ENCODE peak calls at places on chromosomes 7 and 10, in seven cellular contexts. One of them, this sample, is unnamed.

GRCh38 chr10:117334075-117334474 is 41.2 kb downstream of the PDZD8 start:
- DNase-seq in aorta: no peak
- DNase-seq in endothelial cell: no peak
- DNase-seq in stimulated activated CD4-positive, alpha-beta T cell treated with anti-CD3 and anti-CD28 coated beads, Interleukin-1b, Interleukin-23, amount 100 ng/mL, for 1 hour: no peak
- DNase-seq in trophoblast cell: no peak
- DNase-seq in stimulated activated CD8-positive, alpha-beta memory T cell treated with anti-CD3 and anti-CD28 coated beads, Interleukin-7, amount 100 ng/mL, for 24 hours: no peak
- DNase-seq in naive thymus-derived CD8-positive, alpha-beta T cell: no peak
- DNase-seq in this sample: no peak

GRCh38 chr7:16060492-16060891 is 360.8 kb downstream of the CRPPA start:
- DNase-seq in aorta: no peak
- DNase-seq in endothelial cell: no peak
- DNase-seq in stimulated activated CD4-positive, alpha-beta T cell treated with anti-CD3 and anti-CD28 coated beads, Interleukin-1b, Interleukin-23, amount 100 ng/mL, for 1 hour: no peak
- DNase-seq in trophoblast cell: no peak
- DNase-seq in stimulated activated CD8-positive, alpha-beta memory T cell treated with anti-CD3 and anti-CD28 coated beads, Interleukin-7, amount 100 ng/mL, for 24 hours: no peak
- DNase-seq in naive thymus-derived CD8-positive, alpha-beta T cell: no peak
- DNase-seq in this sample: no peak

GRCh38 chr10:3806603-3807002 is 21.6 kb upstream of the KLF6 start:
- DNase-seq in aorta: no peak
- DNase-seq in endothelial cell: no peak
- DNase-seq in stimulated activated CD4-positive, alpha-beta T cell treated with anti-CD3 and anti-CD28 coated beads, Interleukin-1b, Interleukin-23, amount 100 ng/mL, for 1 hour: no peak
- DNase-seq in trophoblast cell: peak
- DNase-seq in stimulated activated CD8-positive, alpha-beta memory T cell treated with anti-CD3 and anti-CD28 coated beads, Interleukin-7, amount 100 ng/mL, for 24 hours: no peak
- DNase-seq in naive thymus-derived CD8-positive, alpha-beta T cell: no peak
- DNase-seq in this sample: no peak

GRCh38 chr7:1264345-1265280 is 31.9 kb downstream of the UNCX start:
- DNase-seq in aorta: peak
- DNase-seq in endothelial cell: no peak
- DNase-seq in stimulated activated CD4-positive, alpha-beta T cell treated with anti-CD3 and anti-CD28 coated beads, Interleukin-1b, Interleukin-23, amount 100 ng/mL, for 1 hour: no peak
- DNase-seq in trophoblast cell: no peak
- DNase-seq in stimulated activated CD8-positive, alpha-beta memory T cell treated with anti-CD3 and anti-CD28 coated beads, Interleukin-7, amount 100 ng/mL, for 24 hours: no peak
- DNase-seq in naive thymus-derived CD8-positive, alpha-beta T cell: no peak
- DNase-seq in this sample: no peak

GRCh38 chr7:123682690-123683089 is 27.0 kb downstream of the LMOD2 start:
- DNase-seq in aorta: no peak
- DNase-seq in endothelial cell: peak
- DNase-seq in stimulated activated CD4-positive, alpha-beta T cell treated with anti-CD3 and anti-CD28 coated beads, Interleukin-1b, Interleukin-23, amount 100 ng/mL, for 1 hour: no peak
- DNase-seq in trophoblast cell: peak
- DNase-seq in stimulated activated CD8-positive, alpha-beta memory T cell treated with anti-CD3 and anti-CD28 coated beads, Interleukin-7, amount 100 ng/mL, for 24 hours: no peak
- DNase-seq in naive thymus-derived CD8-positive, alpha-beta T cell: peak
- DNase-seq in this sample: no peak

GRCh38 chr7:24857623-24858022 is 100.4 kb upstream of the GSDME start:
- DNase-seq in aorta: no peak
- DNase-seq in endothelial cell: no peak
- DNase-seq in stimulated activated CD4-positive, alpha-beta T cell treated with anti-CD3 and anti-CD28 coated beads, Interleukin-1b, Interleukin-23, amount 100 ng/mL, for 1 hour: no peak
- DNase-seq in trophoblast cell: no peak
- DNase-seq in stimulated activated CD8-positive, alpha-beta memory T cell treated with anti-CD3 and anti-CD28 coated beads, Interleukin-7, amount 100 ng/mL, for 24 hours: no peak
- DNase-seq in naive thymus-derived CD8-positive, alpha-beta T cell: no peak
- DNase-seq in this sample: no peak

GRCh38 chr10:34655286-34656170 is 159.6 kb downstream of the PARD3 start:
- DNase-seq in aorta: no peak
- DNase-seq in endothelial cell: peak
- DNase-seq in stimulated activated CD4-positive, alpha-beta T cell treated with anti-CD3 and anti-CD28 coated beads, Interleukin-1b, Interleukin-23, amount 100 ng/mL, for 1 hour: no peak
- DNase-seq in trophoblast cell: peak
- DNase-seq in stimulated activated CD8-positive, alpha-beta memory T cell treated with anti-CD3 and anti-CD28 coated beads, Interleukin-7, amount 100 ng/mL, for 24 hours: no peak
- DNase-seq in naive thymus-derived CD8-positive, alpha-beta T cell: peak
- DNase-seq in this sample: no peak

GRCh38 chr7:4951903-4952636 is 6.9 kb downstream of the MMD2 start:
- DNase-seq in aorta: no peak
- DNase-seq in endothelial cell: peak
- DNase-seq in stimulated activated CD4-positive, alpha-beta T cell treated with anti-CD3 and anti-CD28 coated beads, Interleukin-1b, Interleukin-23, amount 100 ng/mL, for 1 hour: no peak
- DNase-seq in trophoblast cell: peak
- DNase-seq in stimulated activated CD8-positive, alpha-beta memory T cell treated with anti-CD3 and anti-CD28 coated beads, Interleukin-7, amount 100 ng/mL, for 24 hours: no peak
- DNase-seq in naive thymus-derived CD8-positive, alpha-beta T cell: no peak
- DNase-seq in this sample: no peak

GRCh38 chr7:42226354-42226941 is 10.6 kb downstream of the GLI3 start:
- DNase-seq in aorta: no peak
- DNase-seq in endothelial cell: no peak
- DNase-seq in stimulated activated CD4-positive, alpha-beta T cell treated with anti-CD3 and anti-CD28 coated beads, Interleukin-1b, Interleukin-23, amount 100 ng/mL, for 1 hour: no peak
- DNase-seq in trophoblast cell: no peak
- DNase-seq in stimulated activated CD8-positive, alpha-beta memory T cell treated with anti-CD3 and anti-CD28 coated beads, Interleukin-7, amount 100 ng/mL, for 24 hours: no peak
- DNase-seq in naive thymus-derived CD8-positive, alpha-beta T cell: no peak
- DNase-seq in this sample: no peak

GRCh38 chr10:31129261-31129660 is 97.6 kb upstream of the ZNF438 start:
- DNase-seq in aorta: peak
- DNase-seq in endothelial cell: no peak
- DNase-seq in stimulated activated CD4-positive, alpha-beta T cell treated with anti-CD3 and anti-CD28 coated beads, Interleukin-1b, Interleukin-23, amount 100 ng/mL, for 1 hour: no peak
- DNase-seq in trophoblast cell: no peak
- DNase-seq in stimulated activated CD8-positive, alpha-beta memory T cell treated with anti-CD3 and anti-CD28 coated beads, Interleukin-7, amount 100 ng/mL, for 24 hours: no peak
- DNase-seq in naive thymus-derived CD8-positive, alpha-beta T cell: no peak
- DNase-seq in this sample: peak

GRCh38 chr10:114437456-114438292 is 33.4 kb upstream of the AFAP1L2 start:
- DNase-seq in aorta: no peak
- DNase-seq in endothelial cell: no peak
- DNase-seq in stimulated activated CD4-positive, alpha-beta T cell treated with anti-CD3 and anti-CD28 coated beads, Interleukin-1b, Interleukin-23, amount 100 ng/mL, for 1 hour: no peak
- DNase-seq in trophoblast cell: peak
- DNase-seq in stimulated activated CD8-positive, alpha-beta memory T cell treated with anti-CD3 and anti-CD28 coated beads, Interleukin-7, amount 100 ng/mL, for 24 hours: no peak
- DNase-seq in naive thymus-derived CD8-positive, alpha-beta T cell: no peak
- DNase-seq in this sample: no peak

GRCh38 chr10:51204076-51204475 is 129.8 kb downstream of the PRKG1 start:
- DNase-seq in aorta: no peak
- DNase-seq in endothelial cell: no peak
- DNase-seq in stimulated activated CD4-positive, alpha-beta T cell treated with anti-CD3 and anti-CD28 coated beads, Interleukin-1b, Interleukin-23, amount 100 ng/mL, for 1 hour: no peak
- DNase-seq in trophoblast cell: no peak
- DNase-seq in stimulated activated CD8-positive, alpha-beta memory T cell treated with anti-CD3 and anti-CD28 coated beads, Interleukin-7, amount 100 ng/mL, for 24 hours: no peak
- DNase-seq in naive thymus-derived CD8-positive, alpha-beta T cell: no peak
- DNase-seq in this sample: no peak

GRCh38 chr7:118352854-118353453 is 128.4 kb downstream of the ANKRD7 start:
- DNase-seq in aorta: no peak
- DNase-seq in endothelial cell: no peak
- DNase-seq in stimulated activated CD4-positive, alpha-beta T cell treated with anti-CD3 and anti-CD28 coated beads, Interleukin-1b, Interleukin-23, amount 100 ng/mL, for 1 hour: no peak
- DNase-seq in trophoblast cell: peak
- DNase-seq in stimulated activated CD8-positive, alpha-beta memory T cell treated with anti-CD3 and anti-CD28 coated beads, Interleukin-7, amount 100 ng/mL, for 24 hours: no peak
- DNase-seq in naive thymus-derived CD8-positive, alpha-beta T cell: no peak
- DNase-seq in this sample: no peak

GRCh38 chr7:47816647-47817046 is 131.6 kb downstream of the PKD1L1 start:
- DNase-seq in aorta: peak
- DNase-seq in endothelial cell: no peak
- DNase-seq in stimulated activated CD4-positive, alpha-beta T cell treated with anti-CD3 and anti-CD28 coated beads, Interleukin-1b, Interleukin-23, amount 100 ng/mL, for 1 hour: no peak
- DNase-seq in trophoblast cell: peak
- DNase-seq in stimulated activated CD8-positive, alpha-beta memory T cell treated with anti-CD3 and anti-CD28 coated beads, Interleukin-7, amount 100 ng/mL, for 24 hours: no peak
- DNase-seq in naive thymus-derived CD8-positive, alpha-beta T cell: no peak
- DNase-seq in this sample: no peak

GRCh38 chr7:26659121-26659520 is 205.3 kb downstream of the SKAP2 start:
- DNase-seq in aorta: no peak
- DNase-seq in endothelial cell: no peak
- DNase-seq in stimulated activated CD4-positive, alpha-beta T cell treated with anti-CD3 and anti-CD28 coated beads, Interleukin-1b, Interleukin-23, amount 100 ng/mL, for 1 hour: no peak
- DNase-seq in trophoblast cell: no peak
- DNase-seq in stimulated activated CD8-positive, alpha-beta memory T cell treated with anti-CD3 and anti-CD28 coated beads, Interleukin-7, amount 100 ng/mL, for 24 hours: no peak
- DNase-seq in naive thymus-derived CD8-positive, alpha-beta T cell: no peak
- DNase-seq in this sample: no peak

GRCh38 chr7:21568762-21569161 is 25.9 kb downstream of the DNAH11 start:
- DNase-seq in aorta: no peak
- DNase-seq in endothelial cell: no peak
- DNase-seq in stimulated activated CD4-positive, alpha-beta T cell treated with anti-CD3 and anti-CD28 coated beads, Interleukin-1b, Interleukin-23, amount 100 ng/mL, for 1 hour: no peak
- DNase-seq in trophoblast cell: no peak
- DNase-seq in stimulated activated CD8-positive, alpha-beta memory T cell treated with anti-CD3 and anti-CD28 coated beads, Interleukin-7, amount 100 ng/mL, for 24 hours: no peak
- DNase-seq in naive thymus-derived CD8-positive, alpha-beta T cell: no peak
- DNase-seq in this sample: no peak

GRCh38 chr10:114486938-114487814 is 82.9 kb upstream of the AFAP1L2 start:
- DNase-seq in aorta: no peak
- DNase-seq in endothelial cell: no peak
- DNase-seq in stimulated activated CD4-positive, alpha-beta T cell treated with anti-CD3 and anti-CD28 coated beads, Interleukin-1b, Interleukin-23, amount 100 ng/mL, for 1 hour: no peak
- DNase-seq in trophoblast cell: peak
- DNase-seq in stimulated activated CD8-positive, alpha-beta memory T cell treated with anti-CD3 and anti-CD28 coated beads, Interleukin-7, amount 100 ng/mL, for 24 hours: no peak
- DNase-seq in naive thymus-derived CD8-positive, alpha-beta T cell: no peak
- DNase-seq in this sample: no peak

GRCh38 chr7:30894009-30894408 is 17.6 kb upstream of the AQP1 start:
- DNase-seq in aorta: no peak
- DNase-seq in endothelial cell: no peak
- DNase-seq in stimulated activated CD4-positive, alpha-beta T cell treated with anti-CD3 and anti-CD28 coated beads, Interleukin-1b, Interleukin-23, amount 100 ng/mL, for 1 hour: no peak
- DNase-seq in trophoblast cell: no peak
- DNase-seq in stimulated activated CD8-positive, alpha-beta memory T cell treated with anti-CD3 and anti-CD28 coated beads, Interleukin-7, amount 100 ng/mL, for 24 hours: no peak
- DNase-seq in naive thymus-derived CD8-positive, alpha-beta T cell: no peak
- DNase-seq in this sample: no peak

GRCh38 chr7:29193316-29194205 is 1.0 kb upstream of the CHN2 start:
- DNase-seq in aorta: no peak
- DNase-seq in endothelial cell: no peak
- DNase-seq in stimulated activated CD4-positive, alpha-beta T cell treated with anti-CD3 and anti-CD28 coated beads, Interleukin-1b, Interleukin-23, amount 100 ng/mL, for 1 hour: no peak
- DNase-seq in trophoblast cell: peak
- DNase-seq in stimulated activated CD8-positive, alpha-beta memory T cell treated with anti-CD3 and anti-CD28 coated beads, Interleukin-7, amount 100 ng/mL, for 24 hours: no peak
- DNase-seq in naive thymus-derived CD8-positive, alpha-beta T cell: no peak
- DNase-seq in this sample: no peak

GRCh38 chr7:94135180-94135579 is 131.0 kb upstream of the BET1 start:
- DNase-seq in aorta: no peak
- DNase-seq in endothelial cell: no peak
- DNase-seq in stimulated activated CD4-positive, alpha-beta T cell treated with anti-CD3 and anti-CD28 coated beads, Interleukin-1b, Interleukin-23, amount 100 ng/mL, for 1 hour: no peak
- DNase-seq in trophoblast cell: no peak
- DNase-seq in stimulated activated CD8-positive, alpha-beta memory T cell treated with anti-CD3 and anti-CD28 coated beads, Interleukin-7, amount 100 ng/mL, for 24 hours: no peak
- DNase-seq in naive thymus-derived CD8-positive, alpha-beta T cell: no peak
- DNase-seq in this sample: no peak

GRCh38 chr10:127922206-127922605 is 15.3 kb downstream of the PTPRE start:
- DNase-seq in aorta: no peak
- DNase-seq in endothelial cell: no peak
- DNase-seq in stimulated activated CD4-positive, alpha-beta T cell treated with anti-CD3 and anti-CD28 coated beads, Interleukin-1b, Interleukin-23, amount 100 ng/mL, for 1 hour: no peak
- DNase-seq in trophoblast cell: no peak
- DNase-seq in stimulated activated CD8-positive, alpha-beta memory T cell treated with anti-CD3 and anti-CD28 coated beads, Interleukin-7, amount 100 ng/mL, for 24 hours: no peak
- DNase-seq in naive thymus-derived CD8-positive, alpha-beta T cell: no peak
- DNase-seq in this sample: no peak

GRCh38 chr7:129771928-129772479 is 160.5 kb downstream of the NRF1 start:
- DNase-seq in aorta: no peak
- DNase-seq in endothelial cell: no peak
- DNase-seq in stimulated activated CD4-positive, alpha-beta T cell treated with anti-CD3 and anti-CD28 coated beads, Interleukin-1b, Interleukin-23, amount 100 ng/mL, for 1 hour: no peak
- DNase-seq in trophoblast cell: no peak
- DNase-seq in stimulated activated CD8-positive, alpha-beta memory T cell treated with anti-CD3 and anti-CD28 coated beads, Interleukin-7, amount 100 ng/mL, for 24 hours: no peak
- DNase-seq in naive thymus-derived CD8-positive, alpha-beta T cell: no peak
- DNase-seq in this sample: no peak

GRCh38 chr10:48938990-48939536 is 577 bp downstream of the LRRC18 start:
- DNase-seq in aorta: no peak
- DNase-seq in endothelial cell: no peak
- DNase-seq in stimulated activated CD4-positive, alpha-beta T cell treated with anti-CD3 and anti-CD28 coated beads, Interleukin-1b, Interleukin-23, amount 100 ng/mL, for 1 hour: no peak
- DNase-seq in trophoblast cell: no peak
- DNase-seq in stimulated activated CD8-positive, alpha-beta memory T cell treated with anti-CD3 and anti-CD28 coated beads, Interleukin-7, amount 100 ng/mL, for 24 hours: no peak
- DNase-seq in naive thymus-derived CD8-positive, alpha-beta T cell: no peak
- DNase-seq in this sample: no peak

GRCh38 chr7:28329616-28330373 is 82.5 kb upstream of the CREB5 start:
- DNase-seq in aorta: no peak
- DNase-seq in endothelial cell: no peak
- DNase-seq in stimulated activated CD4-positive, alpha-beta T cell treated with anti-CD3 and anti-CD28 coated beads, Interleukin-1b, Interleukin-23, amount 100 ng/mL, for 1 hour: no peak
- DNase-seq in trophoblast cell: no peak
- DNase-seq in stimulated activated CD8-positive, alpha-beta memory T cell treated with anti-CD3 and anti-CD28 coated beads, Interleukin-7, amount 100 ng/mL, for 24 hours: no peak
- DNase-seq in naive thymus-derived CD8-positive, alpha-beta T cell: no peak
- DNase-seq in this sample: no peak

GRCh38 chr7:27516415-27516814 is 146.3 kb downstream of the HIBADH start:
- DNase-seq in aorta: no peak
- DNase-seq in endothelial cell: no peak
- DNase-seq in stimulated activated CD4-positive, alpha-beta T cell treated with anti-CD3 and anti-CD28 coated beads, Interleukin-1b, Interleukin-23, amount 100 ng/mL, for 1 hour: no peak
- DNase-seq in trophoblast cell: no peak
- DNase-seq in stimulated activated CD8-positive, alpha-beta memory T cell treated with anti-CD3 and anti-CD28 coated beads, Interleukin-7, amount 100 ng/mL, for 24 hours: no peak
- DNase-seq in naive thymus-derived CD8-positive, alpha-beta T cell: no peak
- DNase-seq in this sample: no peak

GRCh38 chr7:51104278-51104677 is 212.3 kb downstream of the COBL start:
- DNase-seq in aorta: no peak
- DNase-seq in endothelial cell: no peak
- DNase-seq in stimulated activated CD4-positive, alpha-beta T cell treated with anti-CD3 and anti-CD28 coated beads, Interleukin-1b, Interleukin-23, amount 100 ng/mL, for 1 hour: no peak
- DNase-seq in trophoblast cell: no peak
- DNase-seq in stimulated activated CD8-positive, alpha-beta memory T cell treated with anti-CD3 and anti-CD28 coated beads, Interleukin-7, amount 100 ng/mL, for 24 hours: no peak
- DNase-seq in naive thymus-derived CD8-positive, alpha-beta T cell: no peak
- DNase-seq in this sample: no peak

GRCh38 chr10:3914702-3915101 is 129.7 kb upstream of the KLF6 start:
- DNase-seq in aorta: no peak
- DNase-seq in endothelial cell: no peak
- DNase-seq in stimulated activated CD4-positive, alpha-beta T cell treated with anti-CD3 and anti-CD28 coated beads, Interleukin-1b, Interleukin-23, amount 100 ng/mL, for 1 hour: no peak
- DNase-seq in trophoblast cell: no peak
- DNase-seq in stimulated activated CD8-positive, alpha-beta memory T cell treated with anti-CD3 and anti-CD28 coated beads, Interleukin-7, amount 100 ng/mL, for 24 hours: no peak
- DNase-seq in naive thymus-derived CD8-positive, alpha-beta T cell: no peak
- DNase-seq in this sample: no peak

GRCh38 chr7:143455494-143455893 is 12.2 kb downstream of the TAS2R60 start:
- DNase-seq in aorta: no peak
- DNase-seq in endothelial cell: no peak
- DNase-seq in stimulated activated CD4-positive, alpha-beta T cell treated with anti-CD3 and anti-CD28 coated beads, Interleukin-1b, Interleukin-23, amount 100 ng/mL, for 1 hour: no peak
- DNase-seq in trophoblast cell: no peak
- DNase-seq in stimulated activated CD8-positive, alpha-beta memory T cell treated with anti-CD3 and anti-CD28 coated beads, Interleukin-7, amount 100 ng/mL, for 24 hours: no peak
- DNase-seq in naive thymus-derived CD8-positive, alpha-beta T cell: no peak
- DNase-seq in this sample: no peak

GRCh38 chr7:28028471-28028870 is 152.1 kb downstream of the JAZF1 start:
- DNase-seq in aorta: no peak
- DNase-seq in endothelial cell: no peak
- DNase-seq in stimulated activated CD4-positive, alpha-beta T cell treated with anti-CD3 and anti-CD28 coated beads, Interleukin-1b, Interleukin-23, amount 100 ng/mL, for 1 hour: no peak
- DNase-seq in trophoblast cell: no peak
- DNase-seq in stimulated activated CD8-positive, alpha-beta memory T cell treated with anti-CD3 and anti-CD28 coated beads, Interleukin-7, amount 100 ng/mL, for 24 hours: no peak
- DNase-seq in naive thymus-derived CD8-positive, alpha-beta T cell: no peak
- DNase-seq in this sample: no peak

GRCh38 chr10:52967806-52968795 is 195.5 kb upstream of the MBL2 start:
- DNase-seq in aorta: no peak
- DNase-seq in endothelial cell: no peak
- DNase-seq in stimulated activated CD4-positive, alpha-beta T cell treated with anti-CD3 and anti-CD28 coated beads, Interleukin-1b, Interleukin-23, amount 100 ng/mL, for 1 hour: no peak
- DNase-seq in trophoblast cell: peak
- DNase-seq in stimulated activated CD8-positive, alpha-beta memory T cell treated with anti-CD3 and anti-CD28 coated beads, Interleukin-7, amount 100 ng/mL, for 24 hours: no peak
- DNase-seq in naive thymus-derived CD8-positive, alpha-beta T cell: no peak
- DNase-seq in this sample: no peak

GRCh38 chr10:43658227-43658626 is 9.5 kb upstream of the ZNF32 start:
- DNase-seq in aorta: no peak
- DNase-seq in endothelial cell: no peak
- DNase-seq in stimulated activated CD4-positive, alpha-beta T cell treated with anti-CD3 and anti-CD28 coated beads, Interleukin-1b, Interleukin-23, amount 100 ng/mL, for 1 hour: no peak
- DNase-seq in trophoblast cell: no peak
- DNase-seq in stimulated activated CD8-positive, alpha-beta memory T cell treated with anti-CD3 and anti-CD28 coated beads, Interleukin-7, amount 100 ng/mL, for 24 hours: no peak
- DNase-seq in naive thymus-derived CD8-positive, alpha-beta T cell: no peak
- DNase-seq in this sample: no peak

GRCh38 chr7:138161600-138162081 is 85.4 kb downstream of the AKR1D1 start:
- DNase-seq in aorta: peak
- DNase-seq in endothelial cell: peak
- DNase-seq in stimulated activated CD4-positive, alpha-beta T cell treated with anti-CD3 and anti-CD28 coated beads, Interleukin-1b, Interleukin-23, amount 100 ng/mL, for 1 hour: peak
- DNase-seq in trophoblast cell: peak
- DNase-seq in stimulated activated CD8-positive, alpha-beta memory T cell treated with anti-CD3 and anti-CD28 coated beads, Interleukin-7, amount 100 ng/mL, for 24 hours: peak
- DNase-seq in naive thymus-derived CD8-positive, alpha-beta T cell: peak
- DNase-seq in this sample: peak

GRCh38 chr10:110209399-110209925 is 2.1 kb downstream of the MXI1 start:
- DNase-seq in aorta: peak
- DNase-seq in endothelial cell: peak
- DNase-seq in stimulated activated CD4-positive, alpha-beta T cell treated with anti-CD3 and anti-CD28 coated beads, Interleukin-1b, Interleukin-23, amount 100 ng/mL, for 1 hour: peak
- DNase-seq in trophoblast cell: peak
- DNase-seq in stimulated activated CD8-positive, alpha-beta memory T cell treated with anti-CD3 and anti-CD28 coated beads, Interleukin-7, amount 100 ng/mL, for 24 hours: peak
- DNase-seq in naive thymus-derived CD8-positive, alpha-beta T cell: peak
- DNase-seq in this sample: peak

GRCh38 chr7:20744913-20745587 is 41.6 kb downstream of the SP8 start:
- DNase-seq in aorta: no peak
- DNase-seq in endothelial cell: no peak
- DNase-seq in stimulated activated CD4-positive, alpha-beta T cell treated with anti-CD3 and anti-CD28 coated beads, Interleukin-1b, Interleukin-23, amount 100 ng/mL, for 1 hour: no peak
- DNase-seq in trophoblast cell: peak
- DNase-seq in stimulated activated CD8-positive, alpha-beta memory T cell treated with anti-CD3 and anti-CD28 coated beads, Interleukin-7, amount 100 ng/mL, for 24 hours: no peak
- DNase-seq in naive thymus-derived CD8-positive, alpha-beta T cell: no peak
- DNase-seq in this sample: no peak

GRCh38 chr7:67364441-67365017 is 367.9 kb downstream of the TYW1 start:
- DNase-seq in aorta: no peak
- DNase-seq in endothelial cell: peak
- DNase-seq in stimulated activated CD4-positive, alpha-beta T cell treated with anti-CD3 and anti-CD28 coated beads, Interleukin-1b, Interleukin-23, amount 100 ng/mL, for 1 hour: no peak
- DNase-seq in trophoblast cell: peak
- DNase-seq in stimulated activated CD8-positive, alpha-beta memory T cell treated with anti-CD3 and anti-CD28 coated beads, Interleukin-7, amount 100 ng/mL, for 24 hours: no peak
- DNase-seq in naive thymus-derived CD8-positive, alpha-beta T cell: no peak
- DNase-seq in this sample: no peak

GRCh38 chr7:134813668-134814067 is 34.2 kb downstream of the CALD1 start:
- DNase-seq in aorta: no peak
- DNase-seq in endothelial cell: no peak
- DNase-seq in stimulated activated CD4-positive, alpha-beta T cell treated with anti-CD3 and anti-CD28 coated beads, Interleukin-1b, Interleukin-23, amount 100 ng/mL, for 1 hour: no peak
- DNase-seq in trophoblast cell: no peak
- DNase-seq in stimulated activated CD8-positive, alpha-beta memory T cell treated with anti-CD3 and anti-CD28 coated beads, Interleukin-7, amount 100 ng/mL, for 24 hours: no peak
- DNase-seq in naive thymus-derived CD8-positive, alpha-beta T cell: no peak
- DNase-seq in this sample: no peak

GRCh38 chr10:124589491-124590006 is 127.9 kb downstream of the LHPP start:
- DNase-seq in aorta: peak
- DNase-seq in endothelial cell: no peak
- DNase-seq in stimulated activated CD4-positive, alpha-beta T cell treated with anti-CD3 and anti-CD28 coated beads, Interleukin-1b, Interleukin-23, amount 100 ng/mL, for 1 hour: no peak
- DNase-seq in trophoblast cell: no peak
- DNase-seq in stimulated activated CD8-positive, alpha-beta memory T cell treated with anti-CD3 and anti-CD28 coated beads, Interleukin-7, amount 100 ng/mL, for 24 hours: no peak
- DNase-seq in naive thymus-derived CD8-positive, alpha-beta T cell: no peak
- DNase-seq in this sample: peak

GRCh38 chr10:110672580-110672919 is 28.4 kb downstream of the RBM20 start:
- DNase-seq in aorta: no peak
- DNase-seq in endothelial cell: no peak
- DNase-seq in stimulated activated CD4-positive, alpha-beta T cell treated with anti-CD3 and anti-CD28 coated beads, Interleukin-1b, Interleukin-23, amount 100 ng/mL, for 1 hour: no peak
- DNase-seq in trophoblast cell: no peak
- DNase-seq in stimulated activated CD8-positive, alpha-beta memory T cell treated with anti-CD3 and anti-CD28 coated beads, Interleukin-7, amount 100 ng/mL, for 24 hours: no peak
- DNase-seq in naive thymus-derived CD8-positive, alpha-beta T cell: no peak
- DNase-seq in this sample: peak